ENCODE peak calls at places on chromosomes 2 and 18, in four cellular contexts. S is activated T-cell treated with anti-CD3 and anti-CD28 coated beads, Interleukin-2, amount 50 U/mL, for 4 hours; I is stimulated activated CD4-positive, alpha-beta T cell treated with anti-CD3 and anti-CD28 coated beads, TNF-alpha, amount 100 ng/mL, for 1 hour; G is astrocyte of the spinal cord. Z is an unnamed sample.

GRCh38 chr2:76197842-76198448 is 487.2 kb upstream of the GCFC2 start:
- DNase-seq in S (no peak), I (no peak), G (peak), Z (peak)

GRCh38 chr18:40672590-40672989 is 1282.4 kb upstream of the PIK3C3 start:
- DNase-seq in S (no peak), I (no peak), G (no peak), Z (no peak)

GRCh38 chr2:190533968-190534309 is 583 bp downstream of the NEMP2 start:
- DNase-seq in S (peak), I (peak), G (no peak), Z (no peak)

GRCh38 chr18:51107594-51108305 is 77.7 kb downstream of the SMAD4 start:
- DNase-seq in S (no peak), I (no peak), G (no peak), Z (no peak)

GRCh38 chr2:43376523-43377198 is 150.3 kb upstream of the ZFP36L2 start:
- DNase-seq in S (no peak), I (no peak), G (no peak), Z (no peak)

GRCh38 chr2:203543898-203544328 is 8.8 kb upstream of the RAPH1 start:
- DNase-seq in S (no peak), I (no peak), G (no peak), Z (no peak)

GRCh38 chr2:238097201-238097987 is 2.7 kb upstream of the ESPNL start:
- DNase-seq in S (no peak), I (no peak), G (no peak), Z (no peak)

GRCh38 chr2:9310390-9310789 is 103.8 kb downstream of the ASAP2 start:
- DNase-seq in S (no peak), I (no peak), G (peak), Z (no peak)

GRCh38 chr2:105410554-105410953 is 11.7 kb upstream of the FHL2 start:
- DNase-seq in S (no peak), I (no peak), G (peak), Z (no peak)

GRCh38 chr18:35406666-35407065 is 29.5 kb upstream of the ZNF396 start:
- DNase-seq in S (no peak), I (no peak), G (no peak), Z (no peak)

GRCh38 chr2:65231121-65231520 is 3.5 kb downstream of the ACTR2 start:
- DNase-seq in S (no peak), I (no peak), G (peak), Z (no peak)

GRCh38 chr2:128732976-128733431 is 414.3 kb upstream of the HS6ST1 start:
- DNase-seq in S (no peak), I (no peak), G (peak), Z (no peak)

GRCh38 chr2:17912266-17912691 is 33.8 kb downstream of the KCNS3 start:
- DNase-seq in S (no peak), I (no peak), G (no peak), Z (no peak)

GRCh38 chr2:62826141-62826540 is 120.6 kb downstream of the EHBP1 start:
- DNase-seq in S (no peak), I (no peak), G (peak), Z (no peak)

GRCh38 chr2:16067444-16068232 is 127.3 kb downstream of the MYCN start:
- DNase-seq in S (no peak), I (no peak), G (no peak), Z (no peak)

GRCh38 chr2:216578325-216578724 is 54.9 kb upstream of the IGFBP2 start:
- DNase-seq in S (no peak), I (no peak), G (peak), Z (no peak)

GRCh38 chr2:219124379-219125110 is 36.1 kb downstream of the NHEJ1 start:
- DNase-seq in S (peak), I (no peak), G (peak), Z (no peak)

GRCh38 chr2:69225933-69226332 is 161.1 kb downstream of the GFPT1 start:
- DNase-seq in S (no peak), I (no peak), G (peak), Z (no peak)

GRCh38 chr2:237514474-237515130 is 27.6 kb downstream of the MLPH start:
- DNase-seq in S (no peak), I (no peak), G (no peak), Z (no peak)

Z was measured in anterior cingulate cortex.